ENCODE peak calls at places on chromosomes 13 and 19, in seven cellular contexts. A is pancreas, P is upper lobe of right lung, W is heart left ventricle, J is GM12865, C is bronchial epithelial cell, F is endothelial cell of umbilical vein. U is an unnamed sample.

GRCh38 chr19:49599378-49600298 is 8.7 kb downstream of the PRR12 start:
- DNase-seq in A (no peak), P (no peak), W (no peak), J (no peak), C (no peak), F (no peak), U (no peak)

GRCh38 chr13:71871844-71872243 is 4.8 kb upstream of the DACH1 start:
- DNase-seq in A (no peak), P (no peak), W (no peak), J (no peak), C (no peak), F (no peak), U (no peak)

GRCh38 chr19:7908742-7909461 is 5.2 kb downstream of the MAP2K7 start:
- DNase-seq in A (peak), P (no peak), W (no peak), J (no peak), C (no peak), F (no peak), U (no peak)

GRCh38 chr19:31818740-31819228 is 469.5 kb upstream of the TSHZ3 start:
- DNase-seq in A (no peak), P (no peak), W (no peak), J (no peak), C (no peak), F (no peak), U (no peak)

GRCh38 chr13:105168295-105168694 is 1367.2 kb downstream of the EFNB2 start:
- DNase-seq in A (no peak), P (no peak), W (no peak), J (no peak), C (no peak), F (no peak), U (no peak)

GRCh38 chr13:98285852-98286594 is 109.0 kb upstream of the RNF113B start:
- DNase-seq in A (no peak), P (no peak), W (no peak), J (no peak), C (no peak), F (no peak), U (no peak)

GRCh38 chr19:36635342-36635741 is 30.2 kb downstream of the ZNF382 start:
- DNase-seq in A (no peak), P (no peak), W (no peak), J (no peak), C (no peak), F (no peak), U (no peak)

GRCh38 chr19:14772467-14772866 is 5.9 kb downstream of the ADGRE2 start:
- DNase-seq in A (no peak), P (no peak), W (no peak), J (no peak), C (no peak), F (no peak), U (no peak)

GRCh38 chr13:98576963-98577822 is at the start of gene STK24:
- DNase-seq in A (peak), P (peak), W (peak), J (peak), C (no peak), F (peak), U (no peak)

GRCh38 chr13:38888309-38888708 is 102.3 kb downstream of the STOML3 start:
- DNase-seq in A (no peak), P (no peak), W (no peak), J (no peak), C (peak), F (no peak), U (peak)

GRCh38 chr19:12884926-12885748 is 1.9 kb downstream of the KLF1 start:
- DNase-seq in A (peak), P (peak), W (peak), J (peak), C (peak), F (peak), U (no peak)

GRCh38 chr13:53015971-53016370 is 12.6 kb upstream of the OLFM4 start:
- DNase-seq in A (no peak), P (no peak), W (no peak), J (no peak), C (no peak), F (no peak), U (no peak)

GRCh38 chr13:94595006-94595942 is 678 bp downstream of the TGDS start:
- DNase-seq in A (no peak), P (no peak), W (no peak), J (peak), C (peak), F (peak), U (no peak)

GRCh38 chr13:45683701-45684100 is 18.4 kb upstream of the CBY2 start:
- DNase-seq in A (no peak), P (no peak), W (no peak), J (no peak), C (no peak), F (no peak), U (no peak)

DNA sequence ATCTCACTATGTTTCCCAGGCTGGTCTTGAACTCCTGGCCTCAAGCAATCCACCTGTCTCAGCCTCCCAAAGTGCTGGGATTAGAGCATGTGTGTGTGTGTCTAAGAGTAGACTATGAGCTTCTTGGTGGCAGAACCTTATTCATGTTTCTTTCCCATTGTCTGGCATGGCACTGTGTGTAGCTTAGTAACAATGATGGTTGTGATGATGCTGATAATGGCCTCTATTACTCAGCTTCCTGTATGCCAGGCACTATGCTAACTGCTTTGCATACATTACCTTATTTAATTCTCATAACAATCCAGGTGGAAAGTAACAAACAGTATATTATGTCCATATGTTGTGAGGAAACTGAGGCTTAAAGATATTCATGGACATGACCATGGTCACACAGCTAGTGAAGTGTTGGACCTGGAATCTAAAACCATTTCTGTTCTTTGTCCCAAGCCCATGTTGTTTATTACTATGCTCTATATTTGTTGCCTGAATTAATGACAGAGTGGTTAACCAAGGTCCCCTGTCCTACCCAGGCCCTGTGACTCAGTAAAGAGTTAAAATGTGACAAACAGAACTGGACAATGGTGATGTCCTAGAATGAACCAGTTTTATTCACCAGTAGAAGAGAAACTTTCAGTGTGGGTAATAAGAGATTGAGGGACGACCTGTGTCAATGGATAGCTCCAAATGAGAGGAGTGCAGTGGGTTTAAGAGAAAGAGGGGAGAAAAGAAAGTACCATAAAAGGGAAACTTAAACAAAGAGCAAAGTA is 109.6 kb downstream of the KLF5 start:
- DNase-seq in A (no peak), P (no peak), W (no peak), J (no peak), C (peak), F (peak), U (no peak)
- H3K4me3 ChIP-seq in A (no peak), P (no peak), W (no peak), J (no peak), C (no peak), F (no peak), U (no peak)

GRCh38 chr19:4154571-4155312 is 1.3 kb downstream of the CREB3L3 start:
- DNase-seq in A (no peak), P (no peak), W (no peak), J (no peak), C (no peak), F (no peak), U (no peak)
- TF ChIP-seq CTCF in A (no peak), P (no peak), W (no peak), J (no peak), C (no peak), F (no peak), U (no peak)

GRCh38 chr19:38303517-38304351 is at the start of gene C19orf33:
- DNase-seq in A (no peak), P (peak), W (no peak), J (no peak), C (peak), F (no peak), U (no peak)
- H3K4me3 ChIP-seq in A (no peak), P (peak), W (no peak), J (no peak), C (peak), F (no peak), U (no peak)

GRCh38 chr19:52658595-52658994 is 20.4 kb upstream of the ZNF83 start:
- DNase-seq in A (no peak), P (no peak), W (no peak), J (no peak), C (no peak), F (no peak), U (no peak)

GRCh38 chr19:52659013-52659412 is 20.9 kb upstream of the ZNF83 start:
- DNase-seq in A (no peak), P (no peak), W (no peak), J (no peak), C (no peak), F (no peak), U (no peak)

GRCh38 chr19:52648336-52648990 is 10.3 kb upstream of the ZNF83 start:
- DNase-seq in A (no peak), P (no peak), W (no peak), J (no peak), C (peak), F (no peak), U (peak)

GRCh38 chr19:52651956-52652355 is 13.8 kb upstream of the ZNF83 start:
- DNase-seq in A (no peak), P (no peak), W (no peak), J (no peak), C (no peak), F (no peak), U (no peak)

GRCh38 chr19:52653161-52653560 is 15.0 kb upstream of the ZNF83 start:
- DNase-seq in A (no peak), P (no peak), W (no peak), J (no peak), C (peak), F (no peak), U (no peak)
- TF ChIP-seq CTCF in A (no peak), P (no peak), W (no peak), J (no peak), C (no peak), F (no peak), U (no peak)

DNA sequence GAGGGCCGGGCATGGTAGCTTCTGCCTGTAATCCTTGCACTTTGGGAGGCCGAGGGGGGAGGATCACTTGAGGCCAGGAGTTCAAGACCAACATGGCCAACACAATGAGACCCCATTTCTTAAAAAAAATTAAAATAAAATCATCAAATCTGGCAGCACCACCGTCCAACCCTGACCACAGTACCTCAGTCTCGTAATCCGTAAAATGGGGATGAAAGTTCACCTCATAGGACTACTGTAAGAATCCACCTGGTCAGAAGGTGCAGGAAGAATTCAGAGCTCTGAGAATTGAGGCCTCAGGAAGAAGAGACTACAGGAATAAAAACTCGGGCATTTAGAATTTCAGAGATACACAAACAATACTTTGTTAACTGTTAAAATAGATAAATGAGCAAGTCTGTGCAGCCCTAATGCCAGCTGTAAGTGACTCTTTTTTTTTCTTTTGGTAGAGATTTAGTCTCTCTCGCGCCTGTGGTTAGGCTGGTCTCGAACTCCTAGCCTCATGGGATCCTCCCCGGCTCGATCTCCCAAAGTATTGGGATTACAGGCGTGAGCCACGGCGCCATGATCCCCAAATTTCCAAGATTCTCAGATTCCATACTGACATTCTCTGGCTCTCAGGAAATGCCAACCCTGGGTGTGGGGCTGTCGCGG is 2.9 kb downstream of the PPP1R13L start:
- DNase-seq in A (no peak), P (no peak), W (no peak), J (no peak), C (no peak), F (no peak), U (no peak)
- H3K4me3 ChIP-seq in A (no peak), P (no peak), W (no peak), J (no peak), C (peak), F (no peak), U (no peak)